ENCODE peak calls at places on chromosomes 12 and 14, in four cellular contexts. M is activated naive CD4-positive, alpha-beta T cell treated with anti-CD3 and anti-CD28 coated beads, Interleukin-2, amount 50 U/mL, for 72 hours; U is GM03348; F is T1000. Q is an unnamed sample.

GRCh38 chr12:59401862-59402261 is 194.0 kb upstream of the SLC16A7 start:
- DNase-seq in M (no peak), U (no peak), F (no peak), Q (no peak)

GRCh38 chr14:64293976-64294671 is at the start of gene ESR2:
- DNase-seq in M (no peak), U (peak), F (no peak), Q (peak)

GRCh38 chr12:51391047-51391837 is at the start of gene GALNT6:
- DNase-seq in M (peak), U (peak), F (no peak), Q (peak)

GRCh38 chr14:28012629-28013415 is 753.8 kb upstream of the FOXG1 start:
- DNase-seq in M (no peak), U (no peak), F (no peak), Q (no peak)

GRCh38 chr14:93262446-93262845 is 55.4 kb downstream of the UBR7 start:
- DNase-seq in M (no peak), U (no peak), F (no peak), Q (no peak)

GRCh38 chr12:726281-727140 is 25.9 kb upstream of the WNK1 start:
- DNase-seq in M (no peak), U (no peak), F (no peak), Q (no peak)

GRCh38 chr14:78164226-78164853 is 5.8 kb upstream of the NRXN3 start:
- DNase-seq in M (no peak), U (no peak), F (no peak), Q (peak)

GRCh38 chr12:123151679-123152454 is 977 bp upstream of the PITPNM2 start:
- DNase-seq in M (no peak), U (no peak), F (no peak), Q (no peak)

GRCh38 chr12:70692681-70693288 is 55.6 kb upstream of the PTPRB start:
- DNase-seq in M (no peak), U (peak), F (no peak), Q (no peak)

GRCh38 chr12:31228811-31229792 is 96.8 kb downstream of the SINHCAF start:
- DNase-seq in M (no peak), U (no peak), F (no peak), Q (no peak)

GRCh38 chr14:42469637-42470426 is 863.2 kb downstream of the LRFN5 start:
- DNase-seq in M (no peak), U (no peak), F (no peak), Q (no peak)

GRCh38 chr14:21428930-21429329 is 27.0 kb downstream of the CHD8 start:
- DNase-seq in M (no peak), U (no peak), F (no peak), Q (no peak)

GRCh38 chr12:92696240-92696639 is 6.5 kb upstream of the PLEKHG7 start:
- DNase-seq in M (no peak), U (peak), F (no peak), Q (no peak)

GRCh38 chr12:54052745-54053624 is 650 bp upstream of the HOXC4 start:
- DNase-seq in M (no peak), U (peak), F (no peak), Q (no peak)

GRCh38 chr14:91897121-91897701 is 29.9 kb upstream of the TC2N start:
- DNase-seq in M (no peak), U (peak), F (no peak), Q (peak)

GRCh38 chr12:113889076-113889475 is 77.0 kb downstream of the RBM19 start:
- DNase-seq in M (no peak), U (peak), F (no peak), Q (no peak)

GRCh38 chr12:48454675-48455074 is 17.7 kb upstream of the ANP32D start:
- DNase-seq in M (no peak), U (peak), F (no peak), Q (no peak)

GRCh38 chr14:51855234-51855633 is 5.2 kb upstream of the GNG2 start:
- DNase-seq in M (no peak), U (peak), F (no peak), Q (no peak)

GRCh38 chr14:101460986-101461750 is 100.1 kb upstream of the DIO3 start:
- DNase-seq in M (no peak), U (no peak), F (no peak), Q (no peak)

GRCh38 chr14:50045039-50045711 is 71.2 kb downstream of the VCPKMT start:
- DNase-seq in M (peak), U (peak), F (no peak), Q (peak)

GRCh38 chr12:106342397-106343212 is 14.9 kb upstream of the POLR3B start:
- DNase-seq in M (no peak), U (peak), F (peak), Q (peak)

GRCh38 chr12:80805106-80805505 is 88.4 kb downstream of the MYF5 start:
- DNase-seq in M (no peak), U (no peak), F (no peak), Q (no peak)

GRCh38 chr12:26987634-26988424 is 26.4 kb downstream of the TM7SF3 start:
- DNase-seq in M (no peak), U (peak), F (no peak), Q (no peak)

GRCh38 chr12:91355150-91356006 is 172.8 kb upstream of the DCN start:
- DNase-seq in M (no peak), U (peak), F (peak), Q (peak)

GRCh38 chr12:20189767-20190166 is 178.6 kb upstream of the PDE3A start:
- DNase-seq in M (no peak), U (no peak), F (no peak), Q (no peak)

GRCh38 chr12:49346659-49347306 is at the start of gene DNAJC22:
- DNase-seq in M (peak), U (peak), F (no peak), Q (no peak)

GRCh38 chr12:107992870-107993451 is 136.1 kb upstream of the WSCD2 start:
- DNase-seq in M (no peak), U (peak), F (no peak), Q (no peak)

GRCh38 chr12:26274441-26275312 is 79.3 kb downstream of the SSPN start:
- DNase-seq in M (no peak), U (peak), F (peak), Q (peak)

GRCh38 chr12:115464008-115464672 is 780.2 kb upstream of the TBX3 start:
- DNase-seq in M (no peak), U (no peak), F (no peak), Q (no peak)

GRCh38 chr14:33210304-33210703 is 271.6 kb downstream of the NPAS3 start:
- DNase-seq in M (no peak), U (peak), F (no peak), Q (no peak)

GRCh38 chr12:15629108-15629507 is 160.1 kb downstream of the EPS8 start:
- DNase-seq in M (no peak), U (peak), F (peak), Q (peak)

GRCh38 chr12:124592050-124592449 is 24.6 kb upstream of the NCOR2 start:
- DNase-seq in M (no peak), U (peak), F (peak), Q (no peak)

GRCh38 chr14:79161576-79161975 is 991.4 kb downstream of the NRXN3 start:
- DNase-seq in M (no peak), U (peak), F (no peak), Q (peak)

Q was measured in PC-9.